ENCODE peak calls at places on chromosomes 7 and 10, in eight cellular contexts. One of them, this sample, is unnamed.
A peak's percentile ranks its signal among the peaks of the same experiment; 100 is the strongest.

GRCh38 chr7:35571596-35572240 is 123.2 kb downstream of the HERPUD2 start:
- DNase-seq in NB4: peak; percentile 67
- DNase-seq in body of pancreas: no peak
- DNase-seq in tibial artery: no peak
- DNase-seq in choroid plexus epithelial cell: no peak
- DNase-seq in psoas muscle: no peak
- DNase-seq in fibroblast of the aortic adventitia: no peak
- DNase-seq in heart right ventricle: no peak
- DNase-seq in this sample: no peak

GRCh38 chr7:135251502-135252327 is 18.1 kb downstream of the STRA8 start:
- DNase-seq in NB4: peak; percentile 17
- DNase-seq in body of pancreas: no peak
- DNase-seq in tibial artery: no peak
- DNase-seq in choroid plexus epithelial cell: no peak
- DNase-seq in psoas muscle: no peak
- DNase-seq in fibroblast of the aortic adventitia: no peak
- DNase-seq in heart right ventricle: no peak
- DNase-seq in this sample: no peak

GRCh38 chr10:69481280-69481679 is 30.0 kb downstream of the TSPAN15 start:
- DNase-seq in NB4: peak; percentile 30
- DNase-seq in body of pancreas: no peak
- DNase-seq in tibial artery: no peak
- DNase-seq in choroid plexus epithelial cell: no peak
- DNase-seq in psoas muscle: no peak
- DNase-seq in fibroblast of the aortic adventitia: no peak
- DNase-seq in heart right ventricle: no peak
- DNase-seq in this sample: no peak

GRCh38 chr10:50497758-50498157 is 126.0 kb downstream of the SGMS1 start:
- DNase-seq in NB4: no peak
- DNase-seq in body of pancreas: no peak
- DNase-seq in tibial artery: no peak
- DNase-seq in choroid plexus epithelial cell: peak; percentile 92
- DNase-seq in psoas muscle: no peak
- DNase-seq in fibroblast of the aortic adventitia: peak; percentile 87
- DNase-seq in heart right ventricle: no peak
- DNase-seq in this sample: peak; percentile 53

GRCh38 chr7:141915565-141915964 is 634 bp upstream of the OR9A4 start:
- DNase-seq in NB4: peak; percentile 49
- DNase-seq in body of pancreas: peak; percentile 76
- DNase-seq in tibial artery: no peak
- DNase-seq in choroid plexus epithelial cell: no peak
- DNase-seq in psoas muscle: no peak
- DNase-seq in fibroblast of the aortic adventitia: no peak
- DNase-seq in heart right ventricle: no peak
- DNase-seq in this sample: no peak

GRCh38 chr7:77760809-77761453 is 37.3 kb downstream of the TMEM60 start:
- DNase-seq in NB4: no peak
- DNase-seq in body of pancreas: no peak
- DNase-seq in tibial artery: no peak
- DNase-seq in choroid plexus epithelial cell: no peak
- DNase-seq in psoas muscle: no peak
- DNase-seq in fibroblast of the aortic adventitia: no peak
- DNase-seq in heart right ventricle: no peak
- DNase-seq in this sample: no peak

GRCh38 chr10:110978204-110978603 is 58.8 kb downstream of the SHOC2 start:
- DNase-seq in NB4: no peak
- DNase-seq in body of pancreas: no peak
- DNase-seq in tibial artery: no peak
- DNase-seq in choroid plexus epithelial cell: peak; percentile 52
- DNase-seq in psoas muscle: no peak
- DNase-seq in fibroblast of the aortic adventitia: no peak
- DNase-seq in heart right ventricle: no peak
- DNase-seq in this sample: peak; percentile 31

GRCh38 chr10:124650820-124651401 is 93.3 kb downstream of the FAM53B start:
- DNase-seq in NB4: peak; percentile 60
- DNase-seq in body of pancreas: no peak
- DNase-seq in tibial artery: no peak
- DNase-seq in choroid plexus epithelial cell: no peak
- DNase-seq in psoas muscle: no peak
- DNase-seq in fibroblast of the aortic adventitia: no peak
- DNase-seq in heart right ventricle: no peak
- DNase-seq in this sample: no peak

GRCh38 chr10:73076361-73077183 is 20.1 kb downstream of the P4HA1 start:
- DNase-seq in NB4: peak; percentile 28
- DNase-seq in body of pancreas: peak; percentile 62
- DNase-seq in tibial artery: peak; percentile 78
- DNase-seq in choroid plexus epithelial cell: peak; percentile 89
- DNase-seq in psoas muscle: no peak
- DNase-seq in fibroblast of the aortic adventitia: peak; percentile 93
- DNase-seq in heart right ventricle: peak; percentile 83
- DNase-seq in this sample: peak; percentile 37

DNA sequence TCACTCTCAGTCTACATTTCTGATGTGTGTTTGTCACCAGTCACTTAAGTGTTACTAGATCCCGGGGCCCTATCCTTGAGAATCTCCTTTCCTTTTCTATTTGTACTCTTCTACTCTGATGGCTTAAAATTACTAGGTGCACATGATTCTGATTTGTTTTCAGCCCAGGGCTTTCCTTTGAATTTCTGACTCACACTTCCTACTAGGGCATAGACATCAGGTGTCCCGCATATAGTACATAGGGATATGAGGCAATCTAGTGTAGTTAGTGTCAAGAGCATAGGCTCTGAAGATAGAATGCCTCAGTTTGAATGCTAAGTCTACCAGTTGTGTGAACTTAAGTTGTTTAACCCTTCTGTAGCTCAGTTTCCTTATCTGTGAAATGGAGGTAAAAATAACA is 49.4 kb upstream of the LRRN3 start:
- DNase-seq in NB4: no peak
- DNase-seq in body of pancreas: no peak
- DNase-seq in tibial artery: no peak
- DNase-seq in choroid plexus epithelial cell: peak; percentile 56
- DNase-seq in psoas muscle: no peak
- DNase-seq in fibroblast of the aortic adventitia: no peak
- DNase-seq in heart right ventricle: no peak
- DNase-seq in this sample: no peak
- H3K4me3 ChIP-seq in NB4: no peak overlapping the region
- H3K4me3 ChIP-seq in body of pancreas: no peak overlapping the region
- H3K4me3 ChIP-seq in tibial artery: no peak overlapping the region
- H3K4me3 ChIP-seq in choroid plexus epithelial cell: no peak overlapping the region
- H3K4me3 ChIP-seq in psoas muscle: no peak overlapping the region
- H3K4me3 ChIP-seq in fibroblast of the aortic adventitia: no peak overlapping the region
- H3K4me3 ChIP-seq in heart right ventricle: no peak overlapping the region
- H3K4me3 ChIP-seq in this sample: no peak overlapping the region

DNA sequence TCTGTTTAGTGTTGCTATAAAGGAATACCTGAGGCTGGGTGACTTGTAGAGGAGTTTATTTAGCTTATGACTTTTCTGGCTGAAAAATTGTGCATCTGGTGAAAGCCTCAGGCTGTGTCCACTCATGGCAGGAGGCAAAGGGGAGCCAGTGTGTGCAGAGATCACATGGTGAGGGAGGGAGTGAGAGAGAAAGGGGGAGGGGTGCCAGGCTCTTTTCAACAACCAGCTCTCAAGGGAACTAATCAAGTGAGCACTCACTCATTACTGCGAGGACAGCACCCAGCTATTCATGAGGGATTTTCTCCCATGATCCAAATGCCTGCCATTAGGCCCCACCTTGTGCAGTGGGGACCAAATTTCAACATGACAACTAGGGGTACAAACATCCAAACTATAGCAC is 590.2 kb downstream of the MAGI2 start:
- DNase-seq in NB4: no peak
- DNase-seq in body of pancreas: no peak
- DNase-seq in tibial artery: no peak
- DNase-seq in choroid plexus epithelial cell: no peak
- DNase-seq in psoas muscle: no peak
- DNase-seq in fibroblast of the aortic adventitia: no peak
- DNase-seq in heart right ventricle: peak; percentile 6
- DNase-seq in this sample: no peak
- H3K4me3 ChIP-seq in NB4: no peak overlapping the region
- H3K4me3 ChIP-seq in body of pancreas: no peak overlapping the region
- H3K4me3 ChIP-seq in tibial artery: no peak overlapping the region
- H3K4me3 ChIP-seq in choroid plexus epithelial cell: no peak overlapping the region
- H3K4me3 ChIP-seq in psoas muscle: no peak overlapping the region
- H3K4me3 ChIP-seq in fibroblast of the aortic adventitia: no peak overlapping the region
- H3K4me3 ChIP-seq in heart right ventricle: no peak overlapping the region
- H3K4me3 ChIP-seq in this sample: no peak overlapping the region

GRCh38 chr10:3206516-3207157 is 34.1 kb upstream of the PITRM1 start:
- DNase-seq in NB4: no peak
- DNase-seq in body of pancreas: no peak
- DNase-seq in tibial artery: no peak
- DNase-seq in choroid plexus epithelial cell: peak; percentile 6
- DNase-seq in psoas muscle: no peak
- DNase-seq in fibroblast of the aortic adventitia: peak; percentile 23
- DNase-seq in heart right ventricle: no peak
- DNase-seq in this sample: no peak
- H3K4me3 ChIP-seq in NB4: no peak overlapping the region
- H3K4me3 ChIP-seq in body of pancreas: no peak overlapping the region
- H3K4me3 ChIP-seq in tibial artery: no peak overlapping the region
- H3K4me3 ChIP-seq in choroid plexus epithelial cell: no peak overlapping the region
- H3K4me3 ChIP-seq in psoas muscle: no peak overlapping the region
- H3K4me3 ChIP-seq in fibroblast of the aortic adventitia: no peak overlapping the region
- H3K4me3 ChIP-seq in heart right ventricle: no peak overlapping the region
- H3K4me3 ChIP-seq in this sample: no peak overlapping the region

GRCh38 chr7:99410635-99411034 is 1.9 kb downstream of the BUD31 start:
- DNase-seq in NB4: no peak
- DNase-seq in body of pancreas: no peak
- DNase-seq in tibial artery: no peak
- DNase-seq in choroid plexus epithelial cell: no peak
- DNase-seq in psoas muscle: no peak
- DNase-seq in fibroblast of the aortic adventitia: no peak
- DNase-seq in heart right ventricle: no peak
- DNase-seq in this sample: no peak
- H3K4me3 ChIP-seq in NB4: peak overlapping the region; percentile 10
- H3K4me3 ChIP-seq in body of pancreas: no peak overlapping the region
- H3K4me3 ChIP-seq in tibial artery: no peak overlapping the region
- H3K4me3 ChIP-seq in choroid plexus epithelial cell: no peak overlapping the region
- H3K4me3 ChIP-seq in psoas muscle: no peak overlapping the region
- H3K4me3 ChIP-seq in fibroblast of the aortic adventitia: peak overlapping the region; percentile 16
- H3K4me3 ChIP-seq in heart right ventricle: no peak overlapping the region
- H3K4me3 ChIP-seq in this sample: no peak overlapping the region

GRCh38 chr10:6010569-6010968 is 33.2 kb upstream of the IL15RA start:
- DNase-seq in NB4: no peak
- DNase-seq in body of pancreas: no peak
- DNase-seq in tibial artery: no peak
- DNase-seq in choroid plexus epithelial cell: no peak
- DNase-seq in psoas muscle: no peak
- DNase-seq in fibroblast of the aortic adventitia: no peak
- DNase-seq in heart right ventricle: no peak
- DNase-seq in this sample: no peak

GRCh38 chr10:6009159-6009558 is 31.8 kb upstream of the IL15RA start:
- DNase-seq in NB4: peak; percentile 51
- DNase-seq in body of pancreas: no peak
- DNase-seq in tibial artery: no peak
- DNase-seq in choroid plexus epithelial cell: peak; percentile 83
- DNase-seq in psoas muscle: no peak
- DNase-seq in fibroblast of the aortic adventitia: peak; percentile 96
- DNase-seq in heart right ventricle: no peak
- DNase-seq in this sample: no peak

GRCh38 chr10:6009961-6010360 is 32.6 kb upstream of the IL15RA start:
- DNase-seq in NB4: no peak
- DNase-seq in body of pancreas: no peak
- DNase-seq in tibial artery: no peak
- DNase-seq in choroid plexus epithelial cell: peak; percentile 21
- DNase-seq in psoas muscle: no peak
- DNase-seq in fibroblast of the aortic adventitia: peak; percentile 71
- DNase-seq in heart right ventricle: no peak
- DNase-seq in this sample: no peak

GRCh38 chr10:6006991-6007390 is 29.6 kb upstream of the IL15RA start:
- DNase-seq in NB4: no peak
- DNase-seq in body of pancreas: no peak
- DNase-seq in tibial artery: no peak
- DNase-seq in choroid plexus epithelial cell: no peak
- DNase-seq in psoas muscle: no peak
- DNase-seq in fibroblast of the aortic adventitia: no peak
- DNase-seq in heart right ventricle: no peak
- DNase-seq in this sample: no peak

GRCh38 chr10:6008497-6009142 is 31.3 kb upstream of the IL15RA start:
- DNase-seq in NB4: no peak
- DNase-seq in body of pancreas: no peak
- DNase-seq in tibial artery: no peak
- DNase-seq in choroid plexus epithelial cell: no peak
- DNase-seq in psoas muscle: no peak
- DNase-seq in fibroblast of the aortic adventitia: peak; percentile 43
- DNase-seq in heart right ventricle: no peak
- DNase-seq in this sample: no peak
- H3K4me3 ChIP-seq in NB4: no peak overlapping the region
- H3K4me3 ChIP-seq in body of pancreas: no peak overlapping the region
- H3K4me3 ChIP-seq in tibial artery: peak overlapping the region; percentile 31
- H3K4me3 ChIP-seq in choroid plexus epithelial cell: no peak overlapping the region
- H3K4me3 ChIP-seq in psoas muscle: peak overlapping the region; percentile 28
- H3K4me3 ChIP-seq in fibroblast of the aortic adventitia: peak overlapping the region; percentile 32
- H3K4me3 ChIP-seq in heart right ventricle: peak overlapping the region; percentile 31
- H3K4me3 ChIP-seq in this sample: no peak overlapping the region

GRCh38 chr10:129952771-129953489 is 11.1 kb downstream of the EBF3 start:
- DNase-seq in NB4: no peak
- DNase-seq in body of pancreas: no peak
- DNase-seq in tibial artery: peak; percentile 25
- DNase-seq in choroid plexus epithelial cell: peak; percentile 14
- DNase-seq in psoas muscle: no peak
- DNase-seq in fibroblast of the aortic adventitia: peak; percentile 89
- DNase-seq in heart right ventricle: no peak
- DNase-seq in this sample: no peak

GRCh38 chr10:129955591-129956284 is 8.3 kb downstream of the EBF3 start:
- DNase-seq in NB4: no peak
- DNase-seq in body of pancreas: no peak
- DNase-seq in tibial artery: no peak
- DNase-seq in choroid plexus epithelial cell: peak; percentile 28
- DNase-seq in psoas muscle: no peak
- DNase-seq in fibroblast of the aortic adventitia: peak; percentile 55
- DNase-seq in heart right ventricle: no peak
- DNase-seq in this sample: no peak

GRCh38 chr10:129954916-129955315 is 9.2 kb downstream of the EBF3 start:
- DNase-seq in NB4: no peak
- DNase-seq in body of pancreas: no peak
- DNase-seq in tibial artery: no peak
- DNase-seq in choroid plexus epithelial cell: no peak
- DNase-seq in psoas muscle: no peak
- DNase-seq in fibroblast of the aortic adventitia: peak; percentile 51
- DNase-seq in heart right ventricle: no peak
- DNase-seq in this sample: no peak

GRCh38 chr10:129951841-129952240 is 12.2 kb downstream of the EBF3 start:
- DNase-seq in NB4: no peak
- DNase-seq in body of pancreas: no peak
- DNase-seq in tibial artery: peak; percentile 37
- DNase-seq in choroid plexus epithelial cell: no peak
- DNase-seq in psoas muscle: no peak
- DNase-seq in fibroblast of the aortic adventitia: no peak
- DNase-seq in heart right ventricle: no peak
- DNase-seq in this sample: no peak

GRCh38 chr10:129953541-129954031 is 10.5 kb downstream of the EBF3 start:
- DNase-seq in NB4: no peak
- DNase-seq in body of pancreas: no peak
- DNase-seq in tibial artery: peak; percentile 64
- DNase-seq in choroid plexus epithelial cell: no peak
- DNase-seq in psoas muscle: no peak
- DNase-seq in fibroblast of the aortic adventitia: peak; percentile 92
- DNase-seq in heart right ventricle: no peak
- DNase-seq in this sample: no peak
- H3K4me3 ChIP-seq in NB4: no peak overlapping the region
- H3K4me3 ChIP-seq in body of pancreas: no peak overlapping the region
- H3K4me3 ChIP-seq in tibial artery: no peak overlapping the region
- H3K4me3 ChIP-seq in choroid plexus epithelial cell: no peak overlapping the region
- H3K4me3 ChIP-seq in psoas muscle: peak overlapping the region; percentile 83
- H3K4me3 ChIP-seq in fibroblast of the aortic adventitia: peak overlapping the region; percentile 38
- H3K4me3 ChIP-seq in heart right ventricle: peak overlapping the region; percentile 78
- H3K4me3 ChIP-seq in this sample: no peak overlapping the region